ENCODE peak calls at places on chromosomes 11 and 22, in six cellular contexts. V is AG09319, W is heart right ventricle, B is BJ, C is B cell, R is GM13976. X is an unnamed sample.

GRCh38 chr11:73753938-73754337 is 6.9 kb downstream of the RAB6A start:
- DNase-seq in V (no peak), B (no peak), R (no peak), C (no peak), W (no peak), X (no peak)

GRCh38 chr11:70367071-70367470 is 31.3 kb upstream of the CTTN start:
- DNase-seq in R (no peak), C (no peak), V (no peak), W (no peak), B (no peak), X (no peak)

GRCh38 chr11:35163707-35164496 is 24.9 kb downstream of the CD44 start:
- DNase-seq in C (peak; percentile 61), V (no peak), B (no peak), R (no peak), W (no peak), X (no peak)

GRCh38 chr11:60933416-60933815 is 9.2 kb downstream of the TMEM132A start:
- DNase-seq in R (no peak), V (no peak), B (no peak), W (no peak), C (no peak), X (no peak)

GRCh38 chr22:19759994-19760651 is 455 bp upstream of the TBX1 start:
- DNase-seq in R (no peak), W (no peak), C (no peak), B (no peak), V (no peak), X (no peak)

GRCh38 chr11:69680688-69681087 is 5.5 kb upstream of the LTO1 start:
- DNase-seq in V (no peak), W (no peak), B (no peak), R (no peak), C (no peak), X (no peak)

GRCh38 chr22:39352301-39352867 is 2.6 kb downstream of the SYNGR1 start:
- DNase-seq in W (no peak), V (no peak), R (no peak), C (no peak), B (no peak), X (no peak)

GRCh38 chr11:18209058-18209457 is 27.5 kb downstream of the SAA4 start:
- DNase-seq in W (no peak), C (no peak), R (no peak), V (no peak), B (no peak), X (no peak)

GRCh38 chr11:1803246-1803645 is 31.5 kb upstream of the SYT8 start:
- DNase-seq in B (no peak), R (no peak), V (no peak), C (no peak), W (no peak), X (no peak)

GRCh38 chr22:44224166-44224565 is 43.4 kb downstream of the PARVG start:
- DNase-seq in R (no peak), V (no peak), C (no peak), W (no peak), B (no peak), X (no peak)

GRCh38 chr11:100691886-100692285 is 4.8 kb downstream of the ARHGAP42 start:
- DNase-seq in R (no peak), C (no peak), B (no peak), V (no peak), W (no peak), X (no peak)

GRCh38 chr11:100692290-100692689 is 5.2 kb downstream of the ARHGAP42 start:
- DNase-seq in R (no peak), V (no peak), B (no peak), C (no peak), W (no peak), X (no peak)

DNA sequence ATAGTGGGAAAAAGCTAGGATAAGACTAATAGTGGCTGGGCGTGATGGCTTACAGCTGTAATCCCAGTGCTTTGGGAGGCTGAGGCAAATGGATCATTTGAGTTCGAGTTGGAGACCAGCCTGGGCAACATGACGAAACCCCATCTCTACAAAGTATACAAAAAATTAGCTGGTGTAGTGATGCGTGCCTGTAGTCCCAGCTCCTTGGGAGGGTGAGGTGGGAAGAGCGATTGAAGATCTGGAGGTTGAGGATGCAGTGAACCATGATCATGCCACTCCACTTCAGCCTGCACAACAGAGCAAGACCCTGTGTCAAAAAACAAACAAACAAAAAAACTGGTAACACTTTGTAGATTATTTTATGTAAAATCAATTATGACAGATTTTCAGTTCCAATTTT is 8.8 kb downstream of the ARHGAP42 start:
- DNase-seq in B (no peak), R (no peak), W (no peak), V (no peak), C (no peak), X (no peak)
- TF ChIP-seq CTCF in B (no peak), R (no peak), W (no peak), V (no peak), C (no peak), X (no peak)

DNA sequence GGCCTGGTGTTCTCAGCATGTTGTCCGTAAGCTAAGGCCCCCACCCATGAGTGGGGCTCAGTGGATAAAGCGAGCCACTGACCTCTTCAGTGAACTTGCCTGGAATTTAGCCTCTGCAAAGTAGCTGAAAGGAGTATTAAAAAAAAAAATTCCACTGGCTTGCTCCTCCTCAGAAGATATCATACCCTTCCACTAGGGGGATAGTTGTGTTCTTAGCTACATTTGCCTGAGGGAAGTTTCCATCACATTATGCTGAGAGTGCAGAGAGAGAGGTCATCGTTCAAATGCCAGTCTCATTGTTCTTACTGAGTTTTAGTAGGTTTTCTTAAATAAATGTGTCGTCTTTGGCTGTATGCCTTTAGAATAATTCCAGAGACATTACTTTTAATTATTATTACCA is 879.7 kb downstream of the JRKL start:
- DNase-seq in R (no peak), C (no peak), W (no peak), V (no peak), B (no peak), X (no peak)
- TF ChIP-seq CTCF in R (no peak), C (no peak), W (no peak), V (no peak), B (no peak), X (no peak)

GRCh38 chr22:22060200-22061084 is 77.9 kb upstream of the TOP3B start:
- DNase-seq in W (peak; percentile 27), V (no peak), R (peak; percentile 90), C (peak; percentile 73), B (no peak), X (peak; percentile 35)
- TF ChIP-seq CTCF in W (peak; percentile 78), V (peak; percentile 62), R (peak; percentile 98), C (peak; percentile 86), B (peak; percentile 62), X (peak; percentile 57)

GRCh38 chr22:23565942-23566715 is 14.0 kb downstream of the IGLL1 start:
- DNase-seq in C (no peak), R (no peak), B (no peak), V (no peak), W (no peak), X (no peak)
- TF ChIP-seq CTCF in C (no peak), R (no peak), B (no peak), V (no peak), W (no peak), X (no peak)

GRCh38 chr11:94036096-94036495 is 14.9 kb downstream of the HEPHL1 start:
- DNase-seq in R (no peak), W (no peak), C (no peak), B (no peak), V (no peak), X (no peak)
- TF ChIP-seq CTCF in R (no peak), W (no peak), C (no peak), B (no peak), V (no peak), X (no peak)

DNA sequence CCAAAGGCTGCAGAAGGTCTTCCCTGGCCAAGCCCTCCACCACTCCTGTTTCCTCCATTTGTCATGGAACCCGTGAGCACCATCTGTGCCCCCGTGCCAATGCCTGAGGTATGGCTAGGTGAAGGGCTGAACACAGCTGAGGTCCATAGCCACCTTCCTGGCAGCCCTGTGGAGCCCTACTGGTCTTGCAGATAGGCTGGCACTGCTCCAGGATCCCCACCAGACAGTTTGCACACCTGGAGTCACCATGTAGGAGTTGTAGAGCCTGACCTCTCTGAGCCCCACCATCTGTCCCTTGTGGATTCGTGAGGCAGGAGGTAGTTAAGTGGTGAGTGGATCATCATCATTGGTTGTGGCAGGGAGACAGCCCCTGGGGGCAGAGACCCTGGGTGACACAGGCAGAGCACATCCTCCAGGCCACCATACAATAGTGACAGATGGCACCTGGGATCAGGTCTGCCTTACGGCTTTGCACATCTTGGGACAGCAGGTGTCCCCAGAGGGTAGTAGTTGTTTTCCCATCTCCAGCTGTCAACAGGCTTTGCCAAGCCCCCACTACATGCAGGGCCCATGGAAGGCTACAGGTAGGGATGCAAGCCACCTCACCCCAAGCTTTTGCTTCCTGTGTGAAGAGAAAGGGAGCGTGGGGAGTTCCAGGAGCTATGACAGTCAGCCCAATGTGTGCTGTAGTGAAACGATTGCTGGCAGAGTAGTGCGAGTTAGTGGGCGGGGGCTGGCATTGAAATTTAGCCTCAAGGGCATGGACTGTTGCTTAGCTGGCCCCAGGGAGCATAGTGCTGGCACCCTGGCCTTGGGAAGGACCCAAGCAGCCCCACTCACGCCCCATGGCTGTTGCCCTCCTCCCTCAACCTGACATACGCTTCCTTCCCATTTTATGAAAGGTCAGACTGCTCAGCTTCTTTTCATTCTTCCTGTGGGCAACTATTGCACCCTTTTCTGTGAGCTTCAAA is 52.4 kb upstream of the SUSD2 start:
- DNase-seq in C (no peak), W (no peak), B (no peak), V (no peak), R (no peak), X (no peak)
- TF ChIP-seq CTCF in C (no peak), W (no peak), B (no peak), V (no peak), R (no peak), X (no peak)

DNA sequence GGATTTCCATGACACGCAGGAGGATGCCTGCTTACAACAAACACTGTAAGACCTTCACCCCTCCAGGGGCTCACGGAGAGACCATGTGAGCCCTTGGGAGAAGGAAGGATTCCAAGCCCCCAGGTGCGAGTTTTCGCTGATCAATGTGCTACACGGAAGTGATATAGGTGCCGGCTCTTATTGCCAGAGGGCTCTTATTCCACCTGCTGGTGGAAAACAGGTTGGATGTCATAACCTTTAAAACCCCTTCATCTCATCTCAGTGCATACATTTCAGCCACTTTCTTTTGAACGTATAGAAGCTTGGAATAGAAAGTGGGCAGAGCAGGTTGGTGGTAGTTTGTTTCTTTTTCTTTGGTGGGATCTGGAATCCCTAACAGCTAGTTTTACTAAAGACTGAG is 25.8 kb downstream of the LAYN start:
- DNase-seq in C (no peak), W (no peak), R (no peak), B (no peak), V (no peak), X (no peak)
- TF ChIP-seq CTCF in C (no peak), W (no peak), R (no peak), B (no peak), V (no peak), X (no peak)